ENCODE peak calls at places on chromosome 22, in five cellular contexts. W, D, M, U and F are unnamed samples.

GRCh38 chr22:17199131-17199731 is 20.0 kb downstream of the ADA2 start:
- DNase-seq in W (no peak), D (no peak), M (peak), U (no peak), F (peak)

GRCh38 chr22:20121856-20122415 is 4.9 kb upstream of the TRMT2A start:
- DNase-seq in W (no peak), D (no peak), M (no peak), U (no peak), F (no peak)

GRCh38 chr22:17753401-17753989 is 20.8 kb downstream of the BID start:
- DNase-seq in W (no peak), D (peak), M (no peak), U (peak), F (no peak)

GRCh38 chr22:19143967-19144400 is 467 bp downstream of the ESS2 start:
- DNase-seq in W (no peak), D (peak), M (no peak), U (no peak), F (no peak)

GRCh38 chr22:37638351-37639069 is 959 bp upstream of the SH3BP1 start:
- DNase-seq in W (no peak), D (no peak), M (no peak), U (no peak), F (peak)

GRCh38 chr22:20807315-20807752 is 33.4 kb downstream of the SERPIND1 start:
- DNase-seq in W (no peak), D (peak), M (no peak), U (peak), F (peak)

GRCh38 chr22:49589811-49590210 is 237.9 kb downstream of the BRD1 start:
- DNase-seq in W (no peak), D (no peak), M (no peak), U (no peak), F (no peak)

GRCh38 chr22:27139935-27140493 is 482.6 kb downstream of the MIAT start:
- DNase-seq in W (no peak), D (peak), M (no peak), U (peak), F (no peak)

GRCh38 chr22:17576475-17576874 is 13.2 kb downstream of the SLC25A18 start:
- DNase-seq in W (no peak), D (peak), M (no peak), U (peak), F (peak)

GRCh38 chr22:42711895-42712837 is 8.5 kb downstream of the A4GALT start:
- DNase-seq in W (no peak), D (peak), M (peak), U (no peak), F (no peak)

GRCh38 chr22:46618667-46619066 is 1.5 kb upstream of the GRAMD4 start:
- DNase-seq in W (no peak), D (no peak), M (no peak), U (no peak), F (no peak)

GRCh38 chr22:29167032-29167911 is 38.4 kb upstream of the EMID1 start:
- DNase-seq in W (peak), D (no peak), M (no peak), U (no peak), F (no peak)

GRCh38 chr22:42039271-42039670 is 31.3 kb downstream of the NAGA start:
- DNase-seq in W (no peak), D (no peak), M (no peak), U (no peak), F (no peak)

GRCh38 chr22:47168441-47168840 is 406.0 kb downstream of the TBC1D22A start:
- DNase-seq in W (no peak), D (no peak), M (no peak), U (no peak), F (no peak)

GRCh38 chr22:32475428-32476010 is 908 bp downstream of the FBXO7 start:
- DNase-seq in W (no peak), D (peak), M (peak), U (no peak), F (peak)

GRCh38 chr22:22738959-22739585 is 94.7 kb downstream of the GGTLC2 start:
- DNase-seq in W (no peak), D (no peak), M (no peak), U (no peak), F (no peak)

GRCh38 chr22:24392218-24392931 is 35.0 kb upstream of the ADORA2A start:
- DNase-seq in W (no peak), D (no peak), M (no peak), U (no peak), F (no peak)

GRCh38 chr22:32202539-32203180 is 2.2 kb downstream of the RFPL2 start:
- DNase-seq in W (no peak), D (peak), M (peak), U (peak), F (peak)

GRCh38 chr22:44520695-44521094 is 22.7 kb upstream of the RTL6 start:
- DNase-seq in W (no peak), D (no peak), M (no peak), U (no peak), F (no peak)

GRCh38 chr22:25027052-25027525 is 74.6 kb downstream of the KIAA1671 start:
- DNase-seq in W (no peak), D (no peak), M (peak), U (no peak), F (no peak)